ENCODE peak calls at places on chromosomes 5 and 9, in eight cellular contexts. M is HFF-Myc, L is vagina, G is H9, E is type B pancreatic cell, J is WTC11, Z is dorsolateral prefrontal cortex, V is OCI-LY7. W is an unnamed sample.

GRCh38 chr9:26947736-26948135 is 694 bp upstream of the PLAA start:
- DNase-seq in M (no peak), L (no peak), G (no peak), E (no peak), J (no peak), Z (no peak), V (peak), W (no peak)

GRCh38 chr5:147805030-147805454 is 22.5 kb upstream of the JAKMIP2 start:
- DNase-seq in M (no peak), L (no peak), G (no peak), E (no peak), J (no peak), Z (no peak), V (peak), W (no peak)

GRCh38 chr9:126317513-126317912 is 9.1 kb upstream of the MVB12B start:
- DNase-seq in M (no peak), L (no peak), G (no peak), E (no peak), J (no peak), Z (no peak), V (no peak), W (no peak)

GRCh38 chr9:93082841-93083411 is 13.1 kb upstream of the CARD19 start:
- DNase-seq in M (no peak), L (peak), G (no peak), E (no peak), J (peak), Z (peak), V (no peak), W (no peak)

GRCh38 chr9:104743377-104743985 is 4.0 kb upstream of the NIPSNAP3A start:
- DNase-seq in M (peak), L (no peak), G (no peak), E (no peak), J (no peak), Z (no peak), V (peak), W (peak)

GRCh38 chr5:149345892-149346222 is 558 bp downstream of the GRPEL2 start:
- DNase-seq in M (no peak), L (no peak), G (no peak), E (no peak), J (no peak), Z (no peak), V (peak), W (no peak)

GRCh38 chr9:127224883-127225739 is 39.5 kb upstream of the GARNL3 start:
- DNase-seq in M (no peak), L (no peak), G (peak), E (peak), J (peak), Z (peak), V (peak), W (peak)

GRCh38 chr9:133167096-133167695 is 3.5 kb upstream of the GBGT1 start:
- DNase-seq in M (no peak), L (no peak), G (no peak), E (no peak), J (no peak), Z (no peak), V (no peak), W (no peak)

GRCh38 chr5:172546196-172546595 is 91.9 kb upstream of the SH3PXD2B start:
- DNase-seq in M (no peak), L (no peak), G (no peak), E (no peak), J (no peak), Z (no peak), V (no peak), W (no peak)

GRCh38 chr5:123438902-123439301 is 15.7 kb upstream of the CEP120 start:
- DNase-seq in M (no peak), L (no peak), G (no peak), E (no peak), J (no peak), Z (no peak), V (no peak), W (no peak)

GRCh38 chr5:178690208-178690607 is 40.3 kb downstream of the ZNF354A start:
- DNase-seq in M (no peak), L (no peak), G (no peak), E (no peak), J (no peak), Z (no peak), V (no peak), W (no peak)

DNA sequence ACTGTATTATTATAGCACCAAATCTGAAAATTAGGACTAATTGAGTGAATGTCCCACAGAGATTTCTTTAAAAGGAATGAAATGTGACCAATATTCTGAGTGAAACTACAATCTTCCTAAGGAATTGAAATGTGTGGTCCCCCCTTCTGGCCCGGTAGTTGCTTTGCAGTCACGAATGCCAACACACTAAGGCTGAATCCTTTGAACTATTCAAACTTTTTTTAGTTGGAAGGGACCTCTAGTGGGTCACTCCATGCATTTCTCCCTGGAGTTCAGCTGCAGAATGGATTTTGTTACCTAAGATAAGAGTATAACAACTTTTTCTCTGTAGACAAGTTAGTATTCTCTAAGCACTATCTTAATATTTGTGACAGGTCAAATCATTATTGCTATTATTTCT is 2.8 kb downstream of the CDH6 start:
- DNase-seq in M (peak), L (no peak), G (no peak), E (no peak), J (no peak), Z (no peak), V (no peak), W (no peak)
- TF ChIP-seq CTCF in M (peak), L (no peak), G (peak), E (peak), J (no peak), Z (peak), V (no peak), W (no peak)

GRCh38 chr5:166340039-166340438 is 1951.4 kb upstream of the WWC1 start:
- DNase-seq in M (no peak), L (no peak), G (no peak), E (no peak), J (no peak), Z (no peak), V (no peak), W (no peak)

GRCh38 chr5:166347051-166347450 is 1944.4 kb upstream of the WWC1 start:
- DNase-seq in M (no peak), L (no peak), G (no peak), E (no peak), J (no peak), Z (no peak), V (no peak), W (no peak)

GRCh38 chr5:166338801-166339200 is 1952.6 kb upstream of the WWC1 start:
- DNase-seq in M (no peak), L (no peak), G (no peak), E (no peak), J (no peak), Z (no peak), V (no peak), W (no peak)

GRCh38 chr5:166342330-166342891 is 1949.0 kb upstream of the WWC1 start:
- DNase-seq in M (no peak), L (no peak), G (no peak), E (no peak), J (no peak), Z (no peak), V (no peak), W (no peak)

GRCh38 chr5:166341708-166342329 is 1949.6 kb upstream of the WWC1 start:
- DNase-seq in M (no peak), L (no peak), G (no peak), E (no peak), J (no peak), Z (no peak), V (no peak), W (no peak)
- TF ChIP-seq CTCF in M (peak), L (no peak), G (peak), E (peak), J (no peak), Z (no peak), V (peak), W (peak)

GRCh38 chr9:134365791-134366222 is 39.6 kb downstream of the RXRA start:
- DNase-seq in M (peak), L (no peak), G (peak), E (no peak), J (peak), Z (peak), V (no peak), W (no peak)
- TF ChIP-seq CTCF in M (no peak), L (no peak), G (no peak), E (no peak), J (no peak), Z (no peak), V (no peak), W (no peak)

DNA sequence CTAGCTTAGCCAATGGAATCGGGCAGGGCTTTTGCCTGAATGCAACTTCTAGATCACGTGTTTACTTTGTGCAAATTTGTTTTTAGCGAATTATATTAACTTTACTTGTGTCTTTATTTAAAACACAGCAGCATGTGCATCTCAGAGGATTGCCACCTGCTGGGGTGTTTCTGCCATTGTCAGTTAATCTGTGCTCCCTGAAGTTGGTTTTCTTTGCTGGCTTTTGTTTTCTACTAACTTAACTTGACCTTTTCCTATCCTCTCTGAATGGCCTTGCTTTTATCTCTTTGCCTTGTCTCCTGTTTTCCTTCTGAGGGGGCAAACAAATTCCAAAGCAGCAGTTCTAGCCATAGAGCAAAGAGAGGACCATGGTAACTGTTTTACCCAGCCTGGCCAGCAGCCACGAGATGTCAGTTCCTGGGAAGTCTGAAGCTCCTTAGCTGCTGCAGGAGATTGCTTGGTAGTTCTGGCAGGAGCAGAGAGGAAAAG is 67.6 kb downstream of the ARHGEF28 start:
- DNase-seq in M (no peak), L (no peak), G (no peak), E (no peak), J (peak), Z (no peak), V (peak), W (peak)
- TF ChIP-seq CTCF in M (peak), L (no peak), G (peak), E (peak), J (peak), Z (peak), V (peak), W (peak)

GRCh38 chr9:121784706-121785426 is 133.4 kb downstream of the DAB2IP start:
- DNase-seq in M (no peak), L (no peak), G (peak), E (peak), J (peak), Z (peak), V (no peak), W (no peak)
- TF ChIP-seq CTCF in M (no peak), L (no peak), G (peak), E (peak), J (no peak), Z (no peak), V (no peak), W (no peak)

GRCh38 chr5:102755691-102756371 is 726 bp downstream of the PAM start:
- DNase-seq in M (peak), L (no peak), G (peak), E (peak), J (peak), Z (peak), V (no peak), W (peak)
- TF ChIP-seq CTCF in M (no peak), L (no peak), G (no peak), E (no peak), J (no peak), Z (no peak), V (no peak), W (no peak)

GRCh38 chr5:107388111-107388861 is 282.5 kb downstream of the EFNA5 start:
- DNase-seq in M (peak), L (no peak), G (no peak), E (no peak), J (no peak), Z (no peak), V (peak), W (no peak)

GRCh38 chr5:107391787-107392186 is 278.9 kb downstream of the EFNA5 start:
- DNase-seq in M (no peak), L (no peak), G (no peak), E (no peak), J (no peak), Z (no peak), V (no peak), W (no peak)

GRCh38 chr5:107385701-107386100 is 285.0 kb downstream of the EFNA5 start:
- DNase-seq in M (no peak), L (no peak), G (no peak), E (no peak), J (no peak), Z (no peak), V (no peak), W (no peak)

GRCh38 chr5:107389769-107390168 is 281.0 kb downstream of the EFNA5 start:
- DNase-seq in M (no peak), L (no peak), G (no peak), E (no peak), J (no peak), Z (no peak), V (peak), W (no peak)

GRCh38 chr5:107389130-107389553 is 281.6 kb downstream of the EFNA5 start:
- DNase-seq in M (peak), L (no peak), G (no peak), E (no peak), J (no peak), Z (no peak), V (peak), W (no peak)
- TF ChIP-seq CTCF in M (no peak), L (no peak), G (no peak), E (no peak), J (no peak), Z (no peak), V (peak), W (no peak)

DNA sequence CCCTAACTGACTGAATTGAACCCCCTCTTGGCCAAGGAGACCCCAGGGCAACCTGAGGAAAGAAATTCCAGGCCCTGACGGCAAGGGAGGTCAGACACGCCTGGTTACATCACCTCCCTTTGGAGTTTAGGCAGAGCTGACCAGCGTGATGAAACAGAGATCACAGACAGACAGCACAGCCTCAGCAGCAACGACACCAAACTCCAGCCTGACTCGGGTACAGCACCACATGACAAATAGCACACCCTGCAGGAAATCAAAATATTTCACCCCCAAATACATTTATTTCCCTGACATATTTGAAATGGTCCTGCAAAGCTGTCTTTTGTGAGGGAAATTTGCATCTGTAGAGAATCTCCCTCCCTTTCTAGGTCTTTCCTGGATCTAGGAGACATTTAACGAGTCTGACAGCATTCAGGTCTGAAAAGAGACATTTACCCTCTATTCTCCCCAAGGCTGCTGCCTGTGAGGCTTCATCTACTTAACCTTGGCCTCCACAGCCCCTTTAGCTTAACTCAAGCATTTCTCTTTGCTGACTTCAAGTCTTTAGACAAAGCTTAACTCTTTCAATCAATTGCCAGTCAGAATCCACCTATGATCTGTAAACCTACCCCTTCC is 2.6 kb downstream of the QSOX2 start:
- DNase-seq in M (no peak), L (no peak), G (no peak), E (no peak), J (no peak), Z (no peak), V (peak), W (no peak)
- TF ChIP-seq CTCF in M (no peak), L (no peak), G (peak), E (no peak), J (no peak), Z (no peak), V (peak), W (no peak)